ENCODE peak calls at places on chromosomes 1 and 21, in six cellular contexts. One of them, this sample, is unnamed.

GRCh38 chr1:21089711-21090110 is 87.0 kb downstream of the EIF4G3 start:
- DNase-seq in H1: no peak
- DNase-seq in SK-N-SH: no peak
- DNase-seq in K562: no peak
- DNase-seq in GM12878: no peak
- DNase-seq in HCT116: no peak
- DNase-seq in this sample: no peak

GRCh38 chr1:147246910-147247655 is 4.6 kb downstream of the CHD1L start:
- DNase-seq in H1: no peak
- DNase-seq in SK-N-SH: no peak
- DNase-seq in K562: peak
- DNase-seq in GM12878: no peak
- DNase-seq in HCT116: no peak
- DNase-seq in this sample: no peak

GRCh38 chr1:43774359-43774758 is 67.0 kb downstream of the ST3GAL3 start:
- DNase-seq in H1: no peak
- DNase-seq in SK-N-SH: no peak
- DNase-seq in K562: peak
- DNase-seq in GM12878: no peak
- DNase-seq in HCT116: no peak
- DNase-seq in this sample: no peak

GRCh38 chr1:14975119-14975518 is 178.4 kb upstream of the TMEM51 start:
- DNase-seq in H1: no peak
- DNase-seq in SK-N-SH: no peak
- DNase-seq in K562: no peak
- DNase-seq in GM12878: no peak
- DNase-seq in HCT116: no peak
- DNase-seq in this sample: no peak

GRCh38 chr1:3717715-3718601 is 34.3 kb upstream of the CCDC27 start:
- DNase-seq in H1: peak
- DNase-seq in SK-N-SH: no peak
- DNase-seq in K562: peak
- DNase-seq in GM12878: no peak
- DNase-seq in HCT116: no peak
- DNase-seq in this sample: no peak

GRCh38 chr21:36092676-36093075 is 22.9 kb downstream of the CBR1 start:
- DNase-seq in H1: no peak
- DNase-seq in SK-N-SH: no peak
- DNase-seq in K562: no peak
- DNase-seq in GM12878: no peak
- DNase-seq in HCT116: no peak
- DNase-seq in this sample: no peak

GRCh38 chr1:65174585-65174984 is 26.6 kb downstream of the AK4 start:
- DNase-seq in H1: no peak
- DNase-seq in SK-N-SH: no peak
- DNase-seq in K562: no peak
- DNase-seq in GM12878: peak
- DNase-seq in HCT116: peak
- DNase-seq in this sample: peak

GRCh38 chr1:147077081-147077480 is 95.2 kb downstream of the PRKAB2 start:
- DNase-seq in H1: no peak
- DNase-seq in SK-N-SH: no peak
- DNase-seq in K562: no peak
- DNase-seq in GM12878: no peak
- DNase-seq in HCT116: no peak
- DNase-seq in this sample: no peak

GRCh38 chr21:45019887-45020537 is 54.4 kb upstream of the ADARB1 start:
- DNase-seq in H1: no peak
- DNase-seq in SK-N-SH: no peak
- DNase-seq in K562: no peak
- DNase-seq in GM12878: no peak
- DNase-seq in HCT116: no peak
- DNase-seq in this sample: no peak

GRCh38 chr1:219432191-219432606 is 180.7 kb downstream of the ZC3H11B start:
- DNase-seq in H1: no peak
- DNase-seq in SK-N-SH: no peak
- DNase-seq in K562: no peak
- DNase-seq in GM12878: no peak
- DNase-seq in HCT116: no peak
- DNase-seq in this sample: no peak

GRCh38 chr21:17444828-17445227 is 68.0 kb upstream of the CXADR start:
- DNase-seq in H1: no peak
- DNase-seq in SK-N-SH: no peak
- DNase-seq in K562: no peak
- DNase-seq in GM12878: no peak
- DNase-seq in HCT116: no peak
- DNase-seq in this sample: no peak

GRCh38 chr1:27598902-27599528 is 4.9 kb downstream of the AHDC1 start:
- DNase-seq in H1: no peak
- DNase-seq in SK-N-SH: no peak
- DNase-seq in K562: peak
- DNase-seq in GM12878: no peak
- DNase-seq in HCT116: no peak
- DNase-seq in this sample: no peak

GRCh38 chr21:37374026-37374425 is 7.5 kb downstream of the DYRK1A start:
- DNase-seq in H1: no peak
- DNase-seq in SK-N-SH: no peak
- DNase-seq in K562: no peak
- DNase-seq in GM12878: no peak
- DNase-seq in HCT116: no peak
- DNase-seq in this sample: no peak

GRCh38 chr1:75632350-75632949 is 21.5 kb upstream of the SLC44A5 start:
- DNase-seq in H1: no peak
- DNase-seq in SK-N-SH: peak
- DNase-seq in K562: peak
- DNase-seq in GM12878: no peak
- DNase-seq in HCT116: peak
- DNase-seq in this sample: peak

GRCh38 chr1:2545754-2546514 is 10.2 kb upstream of the TNFRSF14 start:
- DNase-seq in H1: peak
- DNase-seq in SK-N-SH: peak
- DNase-seq in K562: peak
- DNase-seq in GM12878: peak
- DNase-seq in HCT116: peak
- DNase-seq in this sample: peak

GRCh38 chr21:42160111-42160949 is 58.6 kb upstream of the ABCG1 start:
- DNase-seq in H1: no peak
- DNase-seq in SK-N-SH: no peak
- DNase-seq in K562: no peak
- DNase-seq in GM12878: no peak
- DNase-seq in HCT116: no peak
- DNase-seq in this sample: no peak

GRCh38 chr1:99969729-99970591 is at the start of gene SLC35A3:
- DNase-seq in H1: peak
- DNase-seq in SK-N-SH: peak
- DNase-seq in K562: peak
- DNase-seq in GM12878: peak
- DNase-seq in HCT116: peak
- DNase-seq in this sample: peak

GRCh38 chr1:198157847-198158765 is 1.3 kb downstream of the NEK7 start:
- DNase-seq in H1: no peak
- DNase-seq in SK-N-SH: peak
- DNase-seq in K562: peak
- DNase-seq in GM12878: no peak
- DNase-seq in HCT116: no peak
- DNase-seq in this sample: no peak

GRCh38 chr1:214833357-214833756 is 230.4 kb downstream of the CENPF start:
- DNase-seq in H1: no peak
- DNase-seq in SK-N-SH: no peak
- DNase-seq in K562: no peak
- DNase-seq in GM12878: no peak
- DNase-seq in HCT116: no peak
- DNase-seq in this sample: peak

GRCh38 chr1:248810727-248811513 is 14.8 kb downstream of the SH3BP5L start:
- DNase-seq in H1: no peak
- DNase-seq in SK-N-SH: no peak
- DNase-seq in K562: no peak
- DNase-seq in GM12878: no peak
- DNase-seq in HCT116: no peak
- DNase-seq in this sample: no peak

GRCh38 chr1:82152356-82153281 is 351.9 kb downstream of the ADGRL2 start:
- DNase-seq in H1: no peak
- DNase-seq in SK-N-SH: no peak
- DNase-seq in K562: no peak
- DNase-seq in GM12878: peak
- DNase-seq in HCT116: no peak
- DNase-seq in this sample: no peak

GRCh38 chr21:39208624-39209333 is 25.5 kb upstream of the PSMG1 start:
- DNase-seq in H1: no peak
- DNase-seq in SK-N-SH: no peak
- DNase-seq in K562: peak
- DNase-seq in GM12878: no peak
- DNase-seq in HCT116: no peak
- DNase-seq in this sample: no peak

DNA sequence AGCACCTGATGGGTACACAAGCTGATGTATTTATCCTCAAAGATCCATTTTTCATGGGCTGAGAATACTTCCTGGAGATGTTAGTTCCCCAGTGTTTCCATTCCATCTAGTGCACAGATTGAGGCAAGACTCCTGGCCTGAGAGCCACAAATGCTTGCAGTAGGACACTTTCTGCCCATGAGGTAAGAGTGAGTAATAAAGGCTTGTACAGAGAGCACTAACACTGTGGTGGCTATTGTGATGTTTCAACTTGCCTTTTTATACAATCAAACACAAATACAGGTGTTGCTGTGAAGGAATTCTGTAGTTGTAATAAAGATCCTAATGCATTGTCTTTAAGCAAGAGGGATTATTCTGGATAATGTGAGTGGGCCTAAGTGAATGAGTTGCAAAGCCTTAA is 186.1 kb upstream of the ADAMTS5 start:
- DNase-seq in H1: no peak
- DNase-seq in SK-N-SH: no peak
- DNase-seq in K562: no peak
- DNase-seq in GM12878: no peak
- DNase-seq in HCT116: no peak
- DNase-seq in this sample: no peak
- TF ChIP-seq JUND in H1: no peak
- TF ChIP-seq JUND in SK-N-SH: no peak
- TF ChIP-seq JUND in K562: no peak
- TF ChIP-seq JUND in GM12878: no peak
- TF ChIP-seq JUND in HCT116: no peak
- TF ChIP-seq JUND in this sample: no peak

GRCh38 chr1:225442156-225442555 is 14.3 kb upstream of the LBR start:
- DNase-seq in H1: no peak
- DNase-seq in SK-N-SH: no peak
- DNase-seq in K562: no peak
- DNase-seq in GM12878: no peak
- DNase-seq in HCT116: no peak
- DNase-seq in this sample: no peak

GRCh38 chr1:225437710-225438437 is 10.0 kb upstream of the LBR start:
- DNase-seq in H1: no peak
- DNase-seq in SK-N-SH: no peak
- DNase-seq in K562: peak
- DNase-seq in GM12878: no peak
- DNase-seq in HCT116: peak
- DNase-seq in this sample: peak

GRCh38 chr1:225435957-225436392 is 8.1 kb upstream of the LBR start:
- DNase-seq in H1: no peak
- DNase-seq in SK-N-SH: no peak
- DNase-seq in K562: peak
- DNase-seq in GM12878: no peak
- DNase-seq in HCT116: no peak
- DNase-seq in this sample: no peak

GRCh38 chr1:225441314-225442119 is 13.7 kb upstream of the LBR start:
- DNase-seq in H1: no peak
- DNase-seq in SK-N-SH: no peak
- DNase-seq in K562: no peak
- DNase-seq in GM12878: no peak
- DNase-seq in HCT116: no peak
- DNase-seq in this sample: no peak

DNA sequence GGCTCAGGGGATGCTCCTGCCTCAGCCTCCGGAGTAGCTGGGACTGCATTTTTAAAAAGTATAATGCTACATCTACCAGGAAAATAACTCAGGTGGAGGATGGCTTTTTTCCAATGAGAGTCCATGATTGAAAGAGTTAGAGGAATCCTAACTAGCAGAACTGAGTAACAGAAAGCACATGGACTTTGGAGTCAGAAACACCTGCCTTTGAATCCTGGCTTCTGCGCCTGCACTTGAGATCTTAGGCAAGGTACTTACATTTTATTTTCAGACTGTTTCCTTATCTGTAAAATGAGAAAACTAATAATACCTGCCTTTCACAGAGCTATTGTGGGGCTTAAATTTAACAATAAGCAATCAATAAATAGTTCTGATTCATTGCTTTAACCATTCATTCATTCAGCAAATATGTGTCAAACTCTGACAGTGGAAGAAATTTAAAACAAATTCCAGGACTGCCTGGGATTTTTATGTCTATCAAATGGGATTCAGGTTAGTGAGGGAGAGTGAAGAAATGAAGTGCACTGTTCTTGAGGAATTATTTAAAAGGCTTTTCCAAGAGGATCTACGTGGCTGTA is 12.6 kb upstream of the LBR start:
- DNase-seq in H1: no peak
- DNase-seq in SK-N-SH: no peak
- DNase-seq in K562: no peak
- DNase-seq in GM12878: no peak
- DNase-seq in HCT116: no peak
- DNase-seq in this sample: no peak
- TF ChIP-seq JUND in H1: no peak
- TF ChIP-seq JUND in SK-N-SH: no peak
- TF ChIP-seq JUND in K562: no peak
- TF ChIP-seq JUND in GM12878: no peak
- TF ChIP-seq JUND in HCT116: no peak
- TF ChIP-seq JUND in this sample: no peak

DNA sequence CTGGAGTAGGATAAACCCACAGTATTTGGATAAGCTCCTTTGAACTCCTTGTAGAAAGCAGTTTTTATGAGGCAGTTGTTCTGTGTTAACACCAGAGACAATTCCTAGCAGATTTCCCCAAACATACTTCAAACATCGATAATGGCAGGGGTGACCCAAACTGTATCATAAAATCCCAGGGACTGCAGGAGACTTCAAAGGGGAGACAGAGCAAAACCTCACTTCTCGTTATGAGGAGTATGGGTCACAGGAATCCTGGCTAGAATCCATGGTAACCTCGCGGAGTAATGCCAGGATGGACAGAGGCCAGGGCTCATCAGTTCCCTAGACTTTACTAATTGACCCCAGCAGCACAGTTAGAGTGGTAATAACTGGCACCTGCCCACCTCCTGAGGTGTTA is 148.0 kb downstream of the DHRS3 start:
- DNase-seq in H1: no peak
- DNase-seq in SK-N-SH: no peak
- DNase-seq in K562: no peak
- DNase-seq in GM12878: no peak
- DNase-seq in HCT116: peak
- DNase-seq in this sample: no peak
- TF ChIP-seq JUND in H1: no peak
- TF ChIP-seq JUND in SK-N-SH: no peak
- TF ChIP-seq JUND in K562: no peak
- TF ChIP-seq JUND in GM12878: no peak
- TF ChIP-seq JUND in HCT116: no peak
- TF ChIP-seq JUND in this sample: no peak

DNA sequence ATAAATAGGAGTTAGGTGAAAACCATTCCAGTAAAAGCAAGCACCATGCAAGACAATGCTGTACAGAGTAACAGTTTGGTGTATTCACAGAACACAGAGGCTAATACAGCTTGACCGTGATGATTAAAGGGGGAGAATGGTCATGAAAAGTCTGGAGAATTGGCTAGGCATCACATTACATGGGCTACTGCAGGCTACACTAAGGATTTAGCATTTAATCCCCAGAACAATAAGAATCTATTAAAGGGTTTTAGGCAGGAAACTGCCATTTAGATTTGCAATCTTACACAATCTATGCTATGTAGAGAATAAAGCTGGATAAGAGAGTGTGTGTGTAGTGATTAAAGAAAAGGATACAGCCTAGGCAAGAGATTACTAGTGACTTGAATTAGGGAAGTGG is 30.6 kb downstream of the HFM1 start:
- DNase-seq in H1: no peak
- DNase-seq in SK-N-SH: no peak
- DNase-seq in K562: no peak
- DNase-seq in GM12878: no peak
- DNase-seq in HCT116: no peak
- DNase-seq in this sample: no peak
- TF ChIP-seq JUND in H1: no peak
- TF ChIP-seq JUND in SK-N-SH: no peak
- TF ChIP-seq JUND in K562: no peak
- TF ChIP-seq JUND in GM12878: no peak
- TF ChIP-seq JUND in HCT116: no peak
- TF ChIP-seq JUND in this sample: no peak